ENCODE peak calls at places on chromosomes 11 and 22, in six cellular contexts. B is spleen, Z is prostate gland, R is SK-N-SH, H is vagina, E is suprapubic skin. O is an unnamed sample.

GRCh38 chr11:5289696-5290095 is 12.1 kb downstream of the OR51B4 start:
- DNase-seq in B (no peak), Z (no peak), R (no peak), H (no peak), E (no peak), O (no peak)

GRCh38 chr11:63783925-63784592 is 15.5 kb upstream of the ZFTA start:
- DNase-seq in B (no peak), Z (no peak), R (peak; percentile 39), H (no peak), E (no peak), O (no peak)

GRCh38 chr11:64916040-64916847 is 765 bp downstream of the ATG2A start:
- DNase-seq in B (peak; percentile 89), Z (no peak), R (peak; percentile 70), H (no peak), E (peak; percentile 87), O (no peak)

GRCh38 chr11:19087658-19088057 is 27.1 kb upstream of the MRGPRX2 start:
- DNase-seq in B (no peak), Z (no peak), R (no peak), H (no peak), E (no peak), O (no peak)

GRCh38 chr11:72781313-72782080 is 12.3 kb downstream of the STARD10 start:
- DNase-seq in B (peak; percentile 89), Z (peak; percentile 31), R (peak; percentile 92), H (no peak), E (no peak), O (no peak)

GRCh38 chr11:8777907-8778767 is 95.5 kb downstream of the RPL27A start:
- DNase-seq in B (no peak), Z (no peak), R (no peak), H (no peak), E (peak; percentile 86), O (no peak)

GRCh38 chr11:2122222-2122906 is 16.8 kb downstream of the IGF2 start:
- DNase-seq in B (peak; percentile 51), Z (no peak), R (peak; percentile 41), H (no peak), E (no peak), O (no peak)

GRCh38 chr11:46162700-46163099 is 41.4 kb upstream of the PHF21A start:
- DNase-seq in B (no peak), Z (no peak), R (no peak), H (no peak), E (no peak), O (no peak)

GRCh38 chr22:23478175-23478574 is 101.9 kb downstream of the IGLL1 start:
- DNase-seq in B (no peak), Z (no peak), R (no peak), H (no peak), E (no peak), O (no peak)

GRCh38 chr11:31424652-31425051 is 55.0 kb downstream of the DNAJC24 start:
- DNase-seq in B (no peak), Z (no peak), R (no peak), H (no peak), E (no peak), O (no peak)

GRCh38 chr11:29183301-29183700 is 833.5 kb downstream of the KCNA4 start:
- DNase-seq in B (no peak), Z (no peak), R (no peak), H (no peak), E (no peak), O (no peak)

GRCh38 chr11:114478768-114479167 is 39.5 kb downstream of the REXO2 start:
- DNase-seq in B (no peak), Z (no peak), R (no peak), H (no peak), E (no peak), O (no peak)

GRCh38 chr11:120130991-120131760 is 6.7 kb downstream of the TRIM29 start:
- DNase-seq in B (peak; percentile 54), Z (no peak), R (no peak), H (peak; percentile 84), E (peak; percentile 56), O (peak; percentile 18)

DNA sequence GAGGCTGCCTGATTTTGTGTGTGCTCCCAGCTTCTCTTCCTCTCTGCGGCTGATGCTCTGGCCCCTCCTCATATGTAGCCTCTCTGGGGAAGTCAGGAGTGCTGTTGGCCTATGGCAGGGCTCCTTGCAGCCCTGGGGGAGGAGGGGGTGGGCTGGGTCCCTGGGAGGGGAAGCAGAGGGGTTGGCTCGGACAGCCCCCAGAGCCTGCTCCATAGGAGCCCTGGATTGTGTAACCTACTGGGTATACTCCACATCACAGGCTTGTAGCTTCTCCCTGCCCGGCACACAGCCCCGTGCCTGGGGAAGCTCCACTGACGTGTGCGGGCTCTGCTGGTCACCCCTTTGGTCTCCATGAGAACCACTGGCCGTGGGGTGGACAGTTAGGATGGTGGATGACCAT is 113.8 kb downstream of the ST3GAL4 start:
- DNase-seq in B (no peak), Z (no peak), R (no peak), H (no peak), E (no peak), O (no peak)
- H3K4me1 ChIP-seq in B (peaks cover 53% of the 10 kb centered on the region), Z (peaks cover 9% of the 10 kb centered on the region), R (peaks cover 8% of the 10 kb centered on the region), H (peaks cover 4% of the 10 kb centered on the region), E (peaks cover 30% of the 10 kb centered on the region), O (no peaks in the 10 kb centered on the region)

GRCh38 chr11:110089617-110090282 is 3.4 kb upstream of the ZC3H12C start:
- DNase-seq in B (no peak), Z (no peak), R (no peak), H (no peak), E (no peak), O (no peak)

GRCh38 chr11:110090466-110091026 is 2.6 kb upstream of the ZC3H12C start:
- DNase-seq in B (no peak), Z (no peak), R (no peak), H (no peak), E (no peak), O (no peak)

GRCh38 chr11:110093407-110094297 is 460 bp downstream of the ZC3H12C start:
- DNase-seq in B (peak; percentile 85), Z (peak; percentile 43), R (peak; percentile 78), H (no peak), E (peak; percentile 80), O (peak; percentile 52)

GRCh38 chr11:110092577-110093406 is at the start of gene ZC3H12C:
- DNase-seq in B (peak; percentile 87), Z (peak; percentile 83), R (peak; percentile 90), H (no peak), E (peak; percentile 92), O (peak; percentile 75)

GRCh38 chr11:110091995-110092576 is 1.1 kb upstream of the ZC3H12C start:
- DNase-seq in B (no peak), Z (no peak), R (no peak), H (no peak), E (no peak), O (no peak)
- H3K4me3 ChIP-seq in B (peak overlapping the region; percentile 71), Z (peak overlapping the region; percentile 59), R (peak overlapping the region; percentile 78), H (peak overlapping the region; percentile 86), E (peak overlapping the region; percentile 90), O (peak overlapping the region; percentile 69)

GRCh38 chr22:27911329-27911728 is 7.7 kb downstream of the PITPNB start:
- DNase-seq in B (no peak), Z (no peak), R (no peak), H (no peak), E (no peak), O (no peak)
- TF ChIP-seq POLR2AphosphoS5 in B (no peak), Z (no peak), R (no peak), H (no peak), E (no peak), O (no peak)

GRCh38 chr22:30252411-30253204 is 6.0 kb upstream of the LIF start:
- DNase-seq in B (peak; percentile 84), Z (no peak), R (no peak), H (no peak), E (no peak), O (no peak)

GRCh38 chr22:30251661-30252226 is 5.2 kb upstream of the LIF start:
- DNase-seq in B (no peak), Z (no peak), R (peak; percentile 89), H (no peak), E (no peak), O (no peak)

GRCh38 chr22:30254307-30254706 is 7.7 kb upstream of the LIF start:
- DNase-seq in B (no peak), Z (no peak), R (no peak), H (no peak), E (no peak), O (no peak)

GRCh38 chr22:30250713-30251267 is 4.2 kb upstream of the LIF start:
- DNase-seq in B (no peak), Z (no peak), R (peak; percentile 55), H (no peak), E (no peak), O (peak; percentile 70)

DNA sequence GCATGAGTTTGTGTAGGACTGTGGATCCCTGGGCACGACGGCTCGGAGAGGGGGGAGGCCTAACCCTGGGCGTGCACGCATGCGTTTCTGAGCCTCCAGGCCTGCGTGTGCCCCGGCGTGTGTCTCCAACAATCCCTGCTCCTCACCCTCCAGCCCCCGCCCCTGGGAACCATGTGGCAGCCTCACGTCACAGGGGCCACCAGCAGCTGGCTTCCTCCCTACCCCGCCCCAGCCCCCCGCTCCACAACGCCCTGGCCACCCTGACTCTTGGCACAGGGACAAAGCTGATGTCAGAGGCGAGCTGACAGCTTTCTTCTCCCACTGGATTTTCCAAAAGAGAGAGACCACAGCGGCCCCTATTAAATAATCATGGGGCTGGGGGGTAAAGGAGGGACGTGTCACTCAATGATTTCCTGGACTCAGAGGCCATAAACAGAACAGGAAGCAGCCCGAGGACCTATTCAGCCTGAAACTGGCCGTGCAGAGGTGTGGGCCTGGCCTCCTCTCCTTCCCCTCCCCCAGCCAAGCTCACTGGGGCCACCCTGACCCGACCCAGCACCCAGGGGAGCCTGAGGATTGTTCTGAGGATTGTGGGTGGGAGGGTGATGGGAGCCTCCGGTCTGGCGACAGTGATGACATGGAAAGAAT is 6.8 kb upstream of the LIF start:
- DNase-seq in B (no peak), Z (no peak), R (peak; percentile 84), H (no peak), E (peak; percentile 88), O (no peak)
- H3K4me1 ChIP-seq in B (peaks cover 17% of the 10 kb centered on the region), Z (peaks cover 3% of the 10 kb centered on the region), R (peaks cover 29% of the 10 kb centered on the region), H (peaks cover 42% of the 10 kb centered on the region), E (peaks cover 51% of the 10 kb centered on the region), O (no peaks in the 10 kb centered on the region)